ENCODE peak calls at places on chromosomes 6 and 20, in four cellular contexts. M, Z, X and U are unnamed samples.

GRCh38 chr6:117264487-117265424 is 602 bp upstream of the VGLL2 start:
- DNase-seq in M (no peak), Z (peak), X (no peak), U (no peak)

GRCh38 chr6:38504996-38505395 is 134.7 kb downstream of the BTBD9 start:
- DNase-seq in Z (no peak), X (no peak), M (no peak), U (no peak)

GRCh38 chr6:56091159-56091869 is 156.1 kb downstream of the COL21A1 start:
- DNase-seq in X (no peak), Z (peak), M (no peak), U (no peak)

GRCh38 chr6:22194188-22194921 is 102.5 kb downstream of the PRL start:
- DNase-seq in M (no peak), X (no peak), Z (no peak), U (no peak)

GRCh38 chr6:169291639-169292339 is 38.1 kb upstream of the THBS2 start:
- DNase-seq in X (no peak), M (no peak), Z (no peak), U (no peak)

GRCh38 chr20:23680151-23680550 is 8.7 kb downstream of the CST4 start:
- DNase-seq in X (peak), Z (no peak), M (no peak), U (no peak)

GRCh38 chr6:30490031-30490876 is 945 bp downstream of the HLA-E start:
- DNase-seq in Z (peak), M (no peak), X (no peak), U (no peak)

GRCh38 chr6:44179072-44179536 is 20.5 kb downstream of the CAPN11 start:
- DNase-seq in Z (no peak), M (no peak), X (no peak), U (no peak)

GRCh38 chr20:49420811-49421295 is 61.6 kb downstream of the KCNB1 start:
- DNase-seq in M (no peak), Z (no peak), X (no peak), U (no peak)

GRCh38 chr20:38466171-38466570 is 6.5 kb upstream of the RALGAPB start:
- DNase-seq in X (no peak), Z (no peak), M (no peak), U (no peak)

GRCh38 chr6:12126051-12126450 is 113.9 kb downstream of the HIVEP1 start:
- DNase-seq in X (no peak), Z (no peak), M (no peak), U (no peak)

GRCh38 chr6:41430875-41431274 is 95.5 kb downstream of the NCR2 start:
- DNase-seq in X (no peak), M (no peak), Z (no peak), U (no peak)

GRCh38 chr6:18509871-18510643 is 122.9 kb downstream of the RNF144B start:
- DNase-seq in Z (no peak), M (no peak), X (no peak), U (no peak)

GRCh38 chr6:138025528-138025941 is 81.7 kb downstream of the PERP start:
- DNase-seq in Z (no peak), X (no peak), M (no peak), U (no peak)

GRCh38 chr6:26045046-26045938 is 41.9 kb upstream of the HFE start:
- DNase-seq in Z (peak), X (peak), M (no peak), U (peak)

GRCh38 chr20:51902933-51903332 is 100.6 kb upstream of the SALL4 start:
- DNase-seq in M (no peak), Z (no peak), X (no peak), U (no peak)

GRCh38 chr6:10276888-10277287 is 138.0 kb downstream of the TFAP2A start:
- DNase-seq in Z (no peak), M (no peak), X (no peak), U (no peak)

GRCh38 chr20:63167026-63167917 is 48.7 kb downstream of the YTHDF1 start:
- DNase-seq in Z (no peak), M (no peak), X (no peak), U (no peak)

GRCh38 chr20:49697071-49697470 is 16.6 kb downstream of the B4GALT5 start:
- DNase-seq in X (no peak), M (no peak), Z (peak), U (no peak)

GRCh38 chr20:45100563-45101245 is at the start of gene KCNS1:
- DNase-seq in M (no peak), Z (no peak), X (no peak), U (no peak)

GRCh38 chr6:89409461-89410035 is 2.5 kb downstream of the RRAGD start:
- DNase-seq in X (no peak), Z (no peak), M (no peak), U (no peak)

GRCh38 chr6:170292778-170293164 is 1.9 kb upstream of the DLL1 start:
- DNase-seq in X (no peak), M (no peak), Z (peak), U (no peak)

GRCh38 chr20:17681741-17682102 is 320 bp downstream of the RRBP1 start:
- DNase-seq in M (no peak), X (no peak), Z (no peak), U (no peak)

GRCh38 chr20:8213831-8214587 is 81.9 kb downstream of the PLCB1 start:
- DNase-seq in M (no peak), Z (no peak), X (no peak), U (no peak)

GRCh38 chr6:149474108-149474935 is 10.5 kb downstream of the ZC3H12D start:
- DNase-seq in M (no peak), X (no peak), Z (no peak), U (no peak)

GRCh38 chr6:113995632-113996031 is 24.7 kb upstream of the HDAC2 start:
- DNase-seq in M (no peak), X (no peak), Z (peak), U (peak)

GRCh38 chr6:75934643-75935472 is 137.6 kb downstream of the IMPG1 start:
- DNase-seq in X (no peak), Z (peak), M (peak), U (peak)

GRCh38 chr6:89239338-89239737 is 22.2 kb upstream of the GABRR1 start:
- DNase-seq in M (no peak), X (no peak), Z (no peak), U (no peak)

GRCh38 chr6:20400476-20401402 is 940 bp upstream of the E2F3 start:
- DNase-seq in M (no peak), Z (no peak), X (peak), U (peak)

GRCh38 chr20:48198951-48199431 is 413.7 kb upstream of the SULF2 start:
- DNase-seq in Z (no peak), X (no peak), M (no peak), U (no peak)

GRCh38 chr6:29908710-29909109 is 33.6 kb upstream of the HLA-A start:
- DNase-seq in Z (no peak), X (no peak), M (no peak), U (no peak)

GRCh38 chr6:158837684-158838625 is 18.8 kb upstream of the EZR start:
- DNase-seq in Z (no peak), M (no peak), X (no peak), U (no peak)

GRCh38 chr6:4379958-4380357 is 244.6 kb upstream of the ECI2 start:
- DNase-seq in Z (no peak), M (no peak), X (no peak), U (no peak)

GRCh38 chr20:55415567-55416142 is 589.7 kb downstream of the CBLN4 start:
- DNase-seq in X (no peak), Z (peak), M (no peak), U (peak)

GRCh38 chr20:11001767-11002540 is 328.2 kb upstream of the JAG1 start:
- DNase-seq in M (no peak), X (no peak), Z (no peak), U (no peak)

GRCh38 chr20:45818239-45818638 is 5.8 kb downstream of the UBE2C start:
- DNase-seq in X (no peak), M (no peak), Z (no peak), U (no peak)

GRCh38 chr6:161918154-161918553 is 644.3 kb upstream of the AGPAT4 start:
- DNase-seq in Z (no peak), X (no peak), M (no peak), U (no peak)